ENCODE peak calls at places on chromosomes 1 and 21, in four cellular contexts. One of them, this sample, is unnamed.

GRCh38 chr21:46100426-46100825 is 2.5 kb downstream of the COL6A2 start:
- DNase-seq in transverse colon: peak; percentile 6
- DNase-seq in stomach: peak; percentile 11
- DNase-seq in A549: no peak
- DNase-seq in this sample: no peak

GRCh38 chr1:231200417-231201031 is 38.7 kb downstream of the TRIM67 start:
- DNase-seq in A549: no peak
- DNase-seq in transverse colon: no peak
- DNase-seq in stomach: no peak
- DNase-seq in this sample: no peak

GRCh38 chr1:177065430-177065829 is 99.1 kb downstream of the ASTN1 start:
- DNase-seq in transverse colon: no peak
- DNase-seq in stomach: no peak
- DNase-seq in A549: no peak
- DNase-seq in this sample: no peak

GRCh38 chr1:39378377-39378776 is 113.1 kb upstream of the BMP8A start:
- DNase-seq in stomach: no peak
- DNase-seq in transverse colon: peak; percentile 25
- DNase-seq in A549: peak; percentile 47
- DNase-seq in this sample: no peak

GRCh38 chr1:169931795-169932195 is 38.1 kb upstream of the SCYL3 start:
- DNase-seq in A549: no peak
- DNase-seq in transverse colon: no peak
- DNase-seq in stomach: no peak
- DNase-seq in this sample: no peak

GRCh38 chr1:19402031-19402430 is 83.3 kb downstream of the CAPZB start:
- DNase-seq in transverse colon: no peak
- DNase-seq in A549: no peak
- DNase-seq in stomach: no peak
- DNase-seq in this sample: no peak

GRCh38 chr1:183673605-183674150 is 20.6 kb upstream of the APOBEC4 start:
- DNase-seq in stomach: no peak
- DNase-seq in A549: no peak
- DNase-seq in transverse colon: no peak
- DNase-seq in this sample: no peak

GRCh38 chr1:235503333-235504121 is 725 bp downstream of the B3GALNT2 start:
- DNase-seq in transverse colon: peak; percentile 74
- DNase-seq in stomach: peak; percentile 67
- DNase-seq in A549: peak; percentile 54
- DNase-seq in this sample: peak; percentile 72

GRCh38 chr1:64062941-64063581 is 140.4 kb upstream of the UBE2U start:
- DNase-seq in A549: no peak
- DNase-seq in transverse colon: no peak
- DNase-seq in stomach: no peak
- DNase-seq in this sample: no peak

GRCh38 chr21:45887788-45888187 is 93.8 kb upstream of the COL6A1 start:
- DNase-seq in A549: no peak
- DNase-seq in stomach: no peak
- DNase-seq in transverse colon: no peak
- DNase-seq in this sample: no peak

GRCh38 chr1:22341791-22342605 is 109.7 kb upstream of the ZBTB40 start:
- DNase-seq in transverse colon: peak; percentile 17
- DNase-seq in stomach: no peak
- DNase-seq in A549: no peak
- DNase-seq in this sample: no peak

GRCh38 chr1:110094931-110095654 is 17.1 kb upstream of the UBL4B start:
- DNase-seq in stomach: no peak
- DNase-seq in transverse colon: no peak
- DNase-seq in A549: no peak
- DNase-seq in this sample: no peak

GRCh38 chr21:44820851-44821250 is 3.0 kb upstream of the SUMO3 start:
- DNase-seq in stomach: no peak
- DNase-seq in transverse colon: no peak
- DNase-seq in A549: no peak
- DNase-seq in this sample: no peak

GRCh38 chr1:156494309-156494895 is 6.2 kb downstream of the MEF2D start:
- DNase-seq in stomach: no peak
- DNase-seq in transverse colon: no peak
- DNase-seq in A549: no peak
- DNase-seq in this sample: no peak

GRCh38 chr1:156493749-156494148 is 6.8 kb downstream of the MEF2D start:
- DNase-seq in stomach: no peak
- DNase-seq in A549: no peak
- DNase-seq in transverse colon: no peak
- DNase-seq in this sample: no peak

GRCh38 chr1:156496211-156496761 is 4.3 kb downstream of the MEF2D start:
- DNase-seq in stomach: no peak
- DNase-seq in A549: no peak
- DNase-seq in transverse colon: peak; percentile 79
- DNase-seq in this sample: no peak

GRCh38 chr1:156497078-156497742 is 3.4 kb downstream of the MEF2D start:
- DNase-seq in A549: no peak
- DNase-seq in stomach: no peak
- DNase-seq in transverse colon: peak; percentile 66
- DNase-seq in this sample: no peak

GRCh38 chr1:156495401-156496140 is 5.0 kb downstream of the MEF2D start:
- DNase-seq in A549: no peak
- DNase-seq in transverse colon: peak; percentile 33
- DNase-seq in stomach: peak; percentile 75
- DNase-seq in this sample: peak; percentile 72
- H3K4me1 ChIP-seq in A549: peaks cover 79% of the 10 kb centered on the region
- H3K4me1 ChIP-seq in transverse colon: peaks cover 86% of the 10 kb centered on the region
- H3K4me1 ChIP-seq in stomach: peaks cover 93% of the 10 kb centered on the region
- H3K4me1 ChIP-seq in this sample: peaks cover 84% of the 10 kb centered on the region

DNA sequence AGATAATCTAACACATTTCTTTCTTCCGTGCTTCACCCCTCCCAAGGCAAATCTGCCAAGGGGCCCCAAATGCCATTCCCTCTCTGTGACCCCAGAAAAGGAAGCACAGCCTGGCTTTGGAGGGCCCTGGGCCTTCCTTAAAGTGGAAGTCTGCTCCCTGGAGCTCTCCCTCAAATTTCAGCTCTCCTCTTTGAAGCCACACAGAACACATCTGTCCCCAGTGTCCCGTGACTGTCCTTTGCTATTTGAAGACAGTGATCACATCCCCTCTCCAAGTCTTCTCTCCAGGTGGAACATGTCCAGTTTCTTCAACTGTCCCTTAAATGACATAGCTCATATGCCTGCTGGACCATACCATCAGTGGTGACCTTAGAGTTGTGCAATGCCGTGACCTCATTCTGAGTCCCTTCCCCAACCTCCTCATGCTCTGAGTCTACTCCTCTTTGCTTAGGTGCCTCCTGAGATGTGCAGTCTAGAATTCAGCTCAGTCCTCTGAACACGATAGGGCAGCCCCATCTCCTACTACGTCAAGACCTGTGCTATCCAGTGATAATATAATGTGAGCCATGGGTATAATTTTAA is 18.4 kb upstream of the FOXO6 start:
- DNase-seq in stomach: no peak
- DNase-seq in A549: no peak
- DNase-seq in transverse colon: no peak
- DNase-seq in this sample: no peak
- TF ChIP-seq POLR2A in stomach: no peak
- TF ChIP-seq POLR2A in A549: no peak
- TF ChIP-seq POLR2A in transverse colon: no peak
- TF ChIP-seq POLR2A in this sample: no peak

GRCh38 chr1:201788296-201788695 is 40.7 kb upstream of the IPO9 start:
- DNase-seq in A549: no peak
- DNase-seq in stomach: no peak
- DNase-seq in transverse colon: no peak
- DNase-seq in this sample: no peak
- H3K4me1 ChIP-seq in A549: peaks cover 14% of the 10 kb centered on the region
- H3K4me1 ChIP-seq in stomach: peaks cover 30% of the 10 kb centered on the region
- H3K4me1 ChIP-seq in transverse colon: peaks cover 30% of the 10 kb centered on the region
- H3K4me1 ChIP-seq in this sample: peaks cover 21% of the 10 kb centered on the region

DNA sequence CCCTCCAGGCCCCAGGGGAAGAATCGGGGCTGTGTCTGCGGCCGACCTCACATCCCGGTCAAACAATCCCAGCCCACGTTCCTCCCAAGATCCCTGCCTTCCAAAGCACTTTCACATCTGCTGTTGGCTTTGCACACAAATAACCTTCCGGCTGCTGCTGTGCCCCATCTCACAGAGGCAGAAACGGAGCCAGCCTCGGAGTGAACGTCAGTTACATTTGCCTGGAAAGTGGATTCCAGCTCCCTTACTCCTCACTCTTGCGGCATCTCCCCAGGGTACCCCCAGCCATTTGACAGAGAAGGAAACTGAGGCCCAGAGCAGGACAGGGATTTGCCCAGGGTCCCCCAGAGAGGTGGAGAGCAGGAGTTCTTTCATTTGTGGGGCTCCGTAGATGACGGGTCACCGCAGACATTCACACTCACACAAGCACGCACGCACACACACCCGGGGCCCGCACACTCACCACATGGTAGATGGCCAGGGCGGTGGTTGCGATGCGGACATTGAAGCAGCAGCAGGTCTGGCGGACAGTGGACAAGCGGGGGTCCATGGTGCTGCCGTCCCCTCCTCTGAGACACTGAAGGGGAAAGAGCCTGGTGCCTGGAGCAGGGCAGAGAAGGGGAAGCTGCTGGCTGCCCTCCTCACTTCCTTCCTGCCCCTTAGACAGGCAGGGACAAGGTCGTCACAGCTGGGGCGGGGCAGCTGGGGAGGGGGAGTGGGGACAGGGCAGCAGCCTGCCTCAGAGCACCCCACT is at the start of gene LAPTM5:
- DNase-seq in transverse colon: peak; percentile 72
- DNase-seq in A549: no peak
- DNase-seq in stomach: peak; percentile 48
- DNase-seq in this sample: peak; percentile 33
- TF ChIP-seq POLR2A in transverse colon: peak; percentile 74
- TF ChIP-seq POLR2A in A549: no peak
- TF ChIP-seq POLR2A in stomach: no peak
- TF ChIP-seq POLR2A in this sample: no peak

GRCh38 chr1:21333824-21334213 is 43.6 kb upstream of the ECE1 start:
- DNase-seq in A549: no peak
- DNase-seq in stomach: no peak
- DNase-seq in transverse colon: no peak
- DNase-seq in this sample: no peak
- H3K4me1 ChIP-seq in A549: peaks cover 93% of the 10 kb centered on the region
- H3K4me1 ChIP-seq in stomach: peaks cover 90% of the 10 kb centered on the region
- H3K4me1 ChIP-seq in transverse colon: peaks cover 93% of the 10 kb centered on the region
- H3K4me1 ChIP-seq in this sample: peaks cover 75% of the 10 kb centered on the region

GRCh38 chr1:99969729-99970591 is at the start of gene SLC35A3:
- DNase-seq in stomach: peak; percentile 90
- DNase-seq in transverse colon: peak; percentile 87
- DNase-seq in A549: peak; percentile 74
- DNase-seq in this sample: peak; percentile 76
- TF ChIP-seq POLR2A in stomach: no peak
- TF ChIP-seq POLR2A in transverse colon: peak; percentile 78
- TF ChIP-seq POLR2A in A549: peak; percentile 58
- TF ChIP-seq POLR2A in this sample: no peak

DNA sequence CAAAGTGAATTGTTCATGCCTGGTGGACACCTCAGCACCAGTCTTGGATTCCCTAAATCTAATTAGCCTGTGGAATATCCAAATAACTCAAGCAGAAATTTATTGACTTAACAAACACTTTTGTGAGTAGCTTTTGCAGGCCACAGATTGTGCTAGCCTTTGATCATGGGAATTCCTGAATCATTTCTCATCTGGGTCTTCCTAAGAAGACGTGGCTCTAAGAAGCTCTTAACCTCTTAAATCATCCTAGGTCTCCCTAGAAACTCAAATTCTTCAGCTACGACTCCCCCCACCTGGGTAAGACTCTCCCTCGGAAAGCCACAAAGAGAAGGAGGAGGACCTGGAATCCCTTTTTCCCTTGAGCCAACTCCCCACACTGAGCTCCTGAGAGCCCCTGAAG is 53.8 kb upstream of the PSEN2 start:
- DNase-seq in A549: peak; percentile 25
- DNase-seq in transverse colon: no peak
- DNase-seq in stomach: no peak
- DNase-seq in this sample: no peak
- H3K4me1 ChIP-seq in A549: peaks cover 34% of the 10 kb centered on the region
- H3K4me1 ChIP-seq in transverse colon: peaks cover 9% of the 10 kb centered on the region
- H3K4me1 ChIP-seq in stomach: peaks cover 11% of the 10 kb centered on the region
- H3K4me1 ChIP-seq in this sample: peaks cover 7% of the 10 kb centered on the region

This sample was measured in testis.